ENCODE peak calls at places on chromosomes 2 and 18, in nine cellular contexts. One of them, this sample, is unnamed.
A peak's percentile ranks its signal among the peaks of the same experiment; 100 is the strongest.

GRCh38 chr2:86002375-86002774 is 103.3 kb downstream of the POLR1A start:
- DNase-seq in mucosa of gallbladder: no peak
- DNase-seq in AG08395: no peak
- DNase-seq in fibroblast of mammary gland: no peak
- DNase-seq in NCI-H774: no peak
- DNase-seq in cardiac muscle cell: no peak
- DNase-seq in GM23338: no peak
- DNase-seq in epithelial cell of esophagus: no peak
- DNase-seq in endothelial cell: no peak
- DNase-seq in this sample: no peak

GRCh38 chr2:240803191-240803590 is 16.8 kb downstream of the KIF1A start:
- DNase-seq in mucosa of gallbladder: no peak
- DNase-seq in AG08395: no peak
- DNase-seq in fibroblast of mammary gland: no peak
- DNase-seq in NCI-H774: no peak
- DNase-seq in cardiac muscle cell: no peak
- DNase-seq in GM23338: no peak
- DNase-seq in epithelial cell of esophagus: no peak
- DNase-seq in endothelial cell: no peak
- DNase-seq in this sample: no peak

GRCh38 chr2:27249891-27250651 is 12.8 kb downstream of the SLC30A3 start:
- DNase-seq in mucosa of gallbladder: peak; percentile 21
- DNase-seq in AG08395: peak; percentile 64
- DNase-seq in fibroblast of mammary gland: peak; percentile 40
- DNase-seq in NCI-H774: peak; percentile 17
- DNase-seq in cardiac muscle cell: peak; percentile 67
- DNase-seq in GM23338: peak; percentile 92
- DNase-seq in epithelial cell of esophagus: peak; percentile 52
- DNase-seq in endothelial cell: peak; percentile 79
- DNase-seq in this sample: peak; percentile 31

GRCh38 chr2:28958689-28959088 is 22.4 kb upstream of the TOGARAM2 start:
- DNase-seq in mucosa of gallbladder: peak; percentile 66
- DNase-seq in AG08395: peak; percentile 88
- DNase-seq in fibroblast of mammary gland: peak; percentile 78
- DNase-seq in NCI-H774: peak; percentile 61
- DNase-seq in cardiac muscle cell: peak; percentile 87
- DNase-seq in GM23338: peak; percentile 92
- DNase-seq in epithelial cell of esophagus: peak; percentile 74
- DNase-seq in endothelial cell: peak; percentile 56
- DNase-seq in this sample: peak; percentile 53

GRCh38 chr18:10304853-10305252 is 149.6 kb upstream of the APCDD1 start:
- DNase-seq in mucosa of gallbladder: no peak
- DNase-seq in AG08395: peak; percentile 82
- DNase-seq in fibroblast of mammary gland: peak; percentile 96
- DNase-seq in NCI-H774: no peak
- DNase-seq in cardiac muscle cell: peak; percentile 83
- DNase-seq in GM23338: no peak
- DNase-seq in epithelial cell of esophagus: peak; percentile 86
- DNase-seq in endothelial cell: no peak
- DNase-seq in this sample: no peak

GRCh38 chr18:48161911-48162698 is 231.6 kb upstream of the SMAD2 start:
- DNase-seq in mucosa of gallbladder: no peak
- DNase-seq in AG08395: no peak
- DNase-seq in fibroblast of mammary gland: no peak
- DNase-seq in NCI-H774: peak; percentile 81
- DNase-seq in cardiac muscle cell: no peak
- DNase-seq in GM23338: peak; percentile 55
- DNase-seq in epithelial cell of esophagus: no peak
- DNase-seq in endothelial cell: no peak
- DNase-seq in this sample: peak; percentile 6

GRCh38 chr2:15941970-15942710 is 1.8 kb downstream of the MYCN start:
- DNase-seq in mucosa of gallbladder: no peak
- DNase-seq in AG08395: no peak
- DNase-seq in fibroblast of mammary gland: no peak
- DNase-seq in NCI-H774: no peak
- DNase-seq in cardiac muscle cell: no peak
- DNase-seq in GM23338: peak; percentile 36
- DNase-seq in epithelial cell of esophagus: peak; percentile 8
- DNase-seq in endothelial cell: peak; percentile 48
- DNase-seq in this sample: no peak

GRCh38 chr2:144372484-144373195 is 147.3 kb downstream of the ZEB2 start:
- DNase-seq in mucosa of gallbladder: no peak
- DNase-seq in AG08395: peak; percentile 23
- DNase-seq in fibroblast of mammary gland: peak; percentile 44
- DNase-seq in NCI-H774: no peak
- DNase-seq in cardiac muscle cell: peak; percentile 42
- DNase-seq in GM23338: no peak
- DNase-seq in epithelial cell of esophagus: no peak
- DNase-seq in endothelial cell: no peak
- DNase-seq in this sample: no peak

GRCh38 chr2:85188852-85189251 is 55.7 kb downstream of the TCF7L1 start:
- DNase-seq in mucosa of gallbladder: no peak
- DNase-seq in AG08395: peak; percentile 17
- DNase-seq in fibroblast of mammary gland: no peak
- DNase-seq in NCI-H774: no peak
- DNase-seq in cardiac muscle cell: no peak
- DNase-seq in GM23338: no peak
- DNase-seq in epithelial cell of esophagus: peak; percentile 17
- DNase-seq in endothelial cell: no peak
- DNase-seq in this sample: no peak

GRCh38 chr2:241702155-241702404 is 241 bp downstream of the ING5 start:
- DNase-seq in mucosa of gallbladder: no peak
- DNase-seq in AG08395: no peak
- DNase-seq in fibroblast of mammary gland: peak; percentile 69
- DNase-seq in NCI-H774: no peak
- DNase-seq in cardiac muscle cell: no peak
- DNase-seq in GM23338: no peak
- DNase-seq in epithelial cell of esophagus: peak; percentile 86
- DNase-seq in endothelial cell: peak; percentile 89
- DNase-seq in this sample: no peak

GRCh38 chr2:3094318-3094717 is 283.3 kb downstream of the EIPR1 start:
- DNase-seq in mucosa of gallbladder: no peak
- DNase-seq in AG08395: no peak
- DNase-seq in fibroblast of mammary gland: no peak
- DNase-seq in NCI-H774: no peak
- DNase-seq in cardiac muscle cell: no peak
- DNase-seq in GM23338: no peak
- DNase-seq in epithelial cell of esophagus: no peak
- DNase-seq in endothelial cell: no peak
- DNase-seq in this sample: no peak

GRCh38 chr2:26462511-26463251 is 15.2 kb downstream of the OTOF start:
- DNase-seq in mucosa of gallbladder: peak; percentile 77
- DNase-seq in AG08395: peak; percentile 81
- DNase-seq in fibroblast of mammary gland: peak; percentile 96
- DNase-seq in NCI-H774: peak; percentile 39
- DNase-seq in cardiac muscle cell: peak; percentile 68
- DNase-seq in GM23338: peak; percentile 77
- DNase-seq in epithelial cell of esophagus: peak; percentile 66
- DNase-seq in endothelial cell: peak; percentile 73
- DNase-seq in this sample: no peak

GRCh38 chr2:72211777-72212515 is 64.3 kb upstream of the CYP26B1 start:
- DNase-seq in mucosa of gallbladder: no peak
- DNase-seq in AG08395: peak; percentile 74
- DNase-seq in fibroblast of mammary gland: peak; percentile 63
- DNase-seq in NCI-H774: no peak
- DNase-seq in cardiac muscle cell: peak; percentile 56
- DNase-seq in GM23338: no peak
- DNase-seq in epithelial cell of esophagus: no peak
- DNase-seq in endothelial cell: no peak
- DNase-seq in this sample: no peak

GRCh38 chr2:54461251-54461650 is 5.1 kb downstream of the SPTBN1 start:
- DNase-seq in mucosa of gallbladder: no peak
- DNase-seq in AG08395: peak; percentile 17
- DNase-seq in fibroblast of mammary gland: peak; percentile 95
- DNase-seq in NCI-H774: no peak
- DNase-seq in cardiac muscle cell: peak; percentile 89
- DNase-seq in GM23338: no peak
- DNase-seq in epithelial cell of esophagus: peak; percentile 53
- DNase-seq in endothelial cell: no peak
- DNase-seq in this sample: no peak

GRCh38 chr2:68040078-68040477 is 22.7 kb downstream of the C1D start:
- DNase-seq in mucosa of gallbladder: no peak
- DNase-seq in AG08395: no peak
- DNase-seq in fibroblast of mammary gland: peak; percentile 36
- DNase-seq in NCI-H774: no peak
- DNase-seq in cardiac muscle cell: no peak
- DNase-seq in GM23338: no peak
- DNase-seq in epithelial cell of esophagus: no peak
- DNase-seq in endothelial cell: no peak
- DNase-seq in this sample: no peak

GRCh38 chr2:234966340-234966739 is 14.5 kb downstream of the SH3BP4 start:
- DNase-seq in mucosa of gallbladder: no peak
- DNase-seq in AG08395: no peak
- DNase-seq in fibroblast of mammary gland: no peak
- DNase-seq in NCI-H774: no peak
- DNase-seq in cardiac muscle cell: no peak
- DNase-seq in GM23338: no peak
- DNase-seq in epithelial cell of esophagus: no peak
- DNase-seq in endothelial cell: no peak
- DNase-seq in this sample: no peak

GRCh38 chr2:210502997-210503621 is 26.6 kb upstream of the LANCL1 start:
- DNase-seq in mucosa of gallbladder: peak; percentile 38
- DNase-seq in AG08395: peak; percentile 73
- DNase-seq in fibroblast of mammary gland: peak; percentile 56
- DNase-seq in NCI-H774: peak; percentile 62
- DNase-seq in cardiac muscle cell: peak; percentile 67
- DNase-seq in GM23338: peak; percentile 77
- DNase-seq in epithelial cell of esophagus: peak; percentile 46
- DNase-seq in endothelial cell: peak; percentile 39
- DNase-seq in this sample: peak; percentile 42

GRCh38 chr2:84946204-84947009 is 24.6 kb upstream of the KCMF1 start:
- DNase-seq in mucosa of gallbladder: no peak
- DNase-seq in AG08395: peak; percentile 74
- DNase-seq in fibroblast of mammary gland: peak; percentile 68
- DNase-seq in NCI-H774: no peak
- DNase-seq in cardiac muscle cell: peak; percentile 33
- DNase-seq in GM23338: no peak
- DNase-seq in epithelial cell of esophagus: peak; percentile 98
- DNase-seq in endothelial cell: no peak
- DNase-seq in this sample: no peak

GRCh38 chr2:148244593-148245292 is 223.9 kb downstream of the MBD5 start:
- DNase-seq in mucosa of gallbladder: no peak
- DNase-seq in AG08395: peak; percentile 79
- DNase-seq in fibroblast of mammary gland: peak; percentile 73
- DNase-seq in NCI-H774: peak; percentile 49
- DNase-seq in cardiac muscle cell: peak; percentile 71
- DNase-seq in GM23338: no peak
- DNase-seq in epithelial cell of esophagus: peak; percentile 53
- DNase-seq in endothelial cell: no peak
- DNase-seq in this sample: no peak

GRCh38 chr2:7950035-7950612 is 731.7 kb upstream of the ID2 start:
- DNase-seq in mucosa of gallbladder: no peak
- DNase-seq in AG08395: peak; percentile 29
- DNase-seq in fibroblast of mammary gland: peak; percentile 15
- DNase-seq in NCI-H774: no peak
- DNase-seq in cardiac muscle cell: no peak
- DNase-seq in GM23338: no peak
- DNase-seq in epithelial cell of esophagus: no peak
- DNase-seq in endothelial cell: no peak
- DNase-seq in this sample: no peak